ENCODE peak calls at places on chromosomes 1 and 21, in nine cellular contexts. One of them, this sample, is unnamed.
A peak's percentile ranks its signal among the peaks of the same experiment; 100 is the strongest.

GRCh38 chr1:186605762-186606350 is 74.4 kb downstream of the PTGS2 start:
- DNase-seq in GM10248: peak; percentile 32
- DNase-seq in effector memory CD8-positive, alpha-beta T cell: no peak
- DNase-seq in ureter: peak; percentile 52
- DNase-seq in A549: peak; percentile 73
- DNase-seq in HTR-8/SVneo: no peak
- DNase-seq in suprapubic skin: no peak
- DNase-seq in esophagus squamous epithelium: no peak
- DNase-seq in KG1: no peak
- DNase-seq in this sample: no peak

GRCh38 chr1:200128081-200128480 is 100.6 kb downstream of the NR5A2 start:
- DNase-seq in GM10248: no peak
- DNase-seq in esophagus squamous epithelium: no peak
- DNase-seq in HTR-8/SVneo: no peak
- DNase-seq in suprapubic skin: no peak
- DNase-seq in effector memory CD8-positive, alpha-beta T cell: no peak
- DNase-seq in A549: no peak
- DNase-seq in KG1: no peak
- DNase-seq in ureter: no peak
- DNase-seq in this sample: no peak

GRCh38 chr1:25486602-25487001 is 55.9 kb downstream of the MACO1 start:
- DNase-seq in KG1: no peak
- DNase-seq in A549: peak; percentile 24
- DNase-seq in suprapubic skin: no peak
- DNase-seq in HTR-8/SVneo: no peak
- DNase-seq in ureter: no peak
- DNase-seq in effector memory CD8-positive, alpha-beta T cell: no peak
- DNase-seq in esophagus squamous epithelium: no peak
- DNase-seq in GM10248: no peak
- DNase-seq in this sample: no peak

GRCh38 chr1:94299627-94300552 is 62.5 kb upstream of the ARHGAP29 start:
- DNase-seq in effector memory CD8-positive, alpha-beta T cell: no peak
- DNase-seq in A549: no peak
- DNase-seq in GM10248: no peak
- DNase-seq in HTR-8/SVneo: peak; percentile 32
- DNase-seq in ureter: no peak
- DNase-seq in KG1: no peak
- DNase-seq in suprapubic skin: no peak
- DNase-seq in esophagus squamous epithelium: no peak
- DNase-seq in this sample: no peak

GRCh38 chr1:209150114-209150513 is 433.4 kb upstream of the CAMK1G start:
- DNase-seq in GM10248: peak; percentile 20
- DNase-seq in suprapubic skin: no peak
- DNase-seq in A549: peak; percentile 24
- DNase-seq in effector memory CD8-positive, alpha-beta T cell: no peak
- DNase-seq in HTR-8/SVneo: peak; percentile 48
- DNase-seq in esophagus squamous epithelium: no peak
- DNase-seq in ureter: no peak
- DNase-seq in KG1: no peak
- DNase-seq in this sample: no peak

GRCh38 chr1:53878492-53879105 is 11.0 kb downstream of the YIPF1 start:
- DNase-seq in esophagus squamous epithelium: no peak
- DNase-seq in ureter: no peak
- DNase-seq in KG1: no peak
- DNase-seq in GM10248: peak; percentile 43
- DNase-seq in suprapubic skin: no peak
- DNase-seq in HTR-8/SVneo: no peak
- DNase-seq in A549: peak; percentile 59
- DNase-seq in effector memory CD8-positive, alpha-beta T cell: no peak
- DNase-seq in this sample: no peak

GRCh38 chr1:165327538-165327937 is 29.0 kb downstream of the LMX1A start:
- DNase-seq in A549: no peak
- DNase-seq in KG1: no peak
- DNase-seq in GM10248: no peak
- DNase-seq in HTR-8/SVneo: no peak
- DNase-seq in esophagus squamous epithelium: no peak
- DNase-seq in effector memory CD8-positive, alpha-beta T cell: no peak
- DNase-seq in suprapubic skin: no peak
- DNase-seq in ureter: no peak
- DNase-seq in this sample: no peak

GRCh38 chr1:119136401-119136800 is 4.1 kb downstream of the WARS2 start:
- DNase-seq in GM10248: no peak
- DNase-seq in A549: no peak
- DNase-seq in KG1: no peak
- DNase-seq in HTR-8/SVneo: no peak
- DNase-seq in effector memory CD8-positive, alpha-beta T cell: no peak
- DNase-seq in esophagus squamous epithelium: no peak
- DNase-seq in ureter: no peak
- DNase-seq in suprapubic skin: no peak
- DNase-seq in this sample: no peak

GRCh38 chr1:89918794-89919155 is 76.1 kb upstream of the ZNF326 start:
- DNase-seq in KG1: no peak
- DNase-seq in effector memory CD8-positive, alpha-beta T cell: no peak
- DNase-seq in GM10248: no peak
- DNase-seq in HTR-8/SVneo: no peak
- DNase-seq in suprapubic skin: no peak
- DNase-seq in esophagus squamous epithelium: no peak
- DNase-seq in ureter: no peak
- DNase-seq in A549: no peak
- DNase-seq in this sample: no peak

GRCh38 chr21:45414396-45415187 is 9.6 kb downstream of the COL18A1 start:
- DNase-seq in suprapubic skin: no peak
- DNase-seq in GM10248: no peak
- DNase-seq in HTR-8/SVneo: no peak
- DNase-seq in esophagus squamous epithelium: no peak
- DNase-seq in effector memory CD8-positive, alpha-beta T cell: no peak
- DNase-seq in A549: no peak
- DNase-seq in ureter: no peak
- DNase-seq in KG1: no peak
- DNase-seq in this sample: peak; percentile 41

GRCh38 chr1:161915051-161915503 is 108.6 kb downstream of the OLFML2B start:
- DNase-seq in A549: no peak
- DNase-seq in KG1: no peak
- DNase-seq in esophagus squamous epithelium: no peak
- DNase-seq in effector memory CD8-positive, alpha-beta T cell: no peak
- DNase-seq in GM10248: peak; percentile 55
- DNase-seq in HTR-8/SVneo: no peak
- DNase-seq in suprapubic skin: no peak
- DNase-seq in ureter: no peak
- DNase-seq in this sample: no peak

GRCh38 chr1:1988061-1988945 is 15.3 kb downstream of the CFAP74 start:
- DNase-seq in suprapubic skin: no peak
- DNase-seq in esophagus squamous epithelium: no peak
- DNase-seq in effector memory CD8-positive, alpha-beta T cell: no peak
- DNase-seq in A549: no peak
- DNase-seq in HTR-8/SVneo: no peak
- DNase-seq in KG1: no peak
- DNase-seq in ureter: no peak
- DNase-seq in GM10248: no peak
- DNase-seq in this sample: no peak

GRCh38 chr1:204468206-204468605 is 26.4 kb downstream of the PIK3C2B start:
- DNase-seq in effector memory CD8-positive, alpha-beta T cell: no peak
- DNase-seq in esophagus squamous epithelium: no peak
- DNase-seq in KG1: no peak
- DNase-seq in A549: no peak
- DNase-seq in GM10248: no peak
- DNase-seq in suprapubic skin: no peak
- DNase-seq in HTR-8/SVneo: no peak
- DNase-seq in ureter: no peak
- DNase-seq in this sample: no peak

GRCh38 chr1:159799446-159799985 is 2.6 kb upstream of the FCRL6 start:
- DNase-seq in suprapubic skin: no peak
- DNase-seq in esophagus squamous epithelium: no peak
- DNase-seq in effector memory CD8-positive, alpha-beta T cell: no peak
- DNase-seq in ureter: no peak
- DNase-seq in KG1: no peak
- DNase-seq in HTR-8/SVneo: no peak
- DNase-seq in A549: no peak
- DNase-seq in GM10248: no peak
- DNase-seq in this sample: no peak

GRCh38 chr21:37574751-37575150 is 208.2 kb downstream of the DYRK1A start:
- DNase-seq in esophagus squamous epithelium: no peak
- DNase-seq in ureter: no peak
- DNase-seq in HTR-8/SVneo: no peak
- DNase-seq in A549: no peak
- DNase-seq in suprapubic skin: no peak
- DNase-seq in KG1: no peak
- DNase-seq in GM10248: no peak
- DNase-seq in effector memory CD8-positive, alpha-beta T cell: no peak
- DNase-seq in this sample: no peak

GRCh38 chr21:43269461-43269860 is 100.7 kb downstream of the CRYAA start:
- DNase-seq in A549: no peak
- DNase-seq in GM10248: peak; percentile 66
- DNase-seq in esophagus squamous epithelium: no peak
- DNase-seq in effector memory CD8-positive, alpha-beta T cell: peak; percentile 36
- DNase-seq in ureter: no peak
- DNase-seq in HTR-8/SVneo: no peak
- DNase-seq in suprapubic skin: no peak
- DNase-seq in KG1: no peak
- DNase-seq in this sample: peak; percentile 47

GRCh38 chr1:24369199-24369598 is 44.4 kb downstream of the STPG1 start:
- DNase-seq in ureter: no peak
- DNase-seq in A549: no peak
- DNase-seq in suprapubic skin: no peak
- DNase-seq in esophagus squamous epithelium: no peak
- DNase-seq in effector memory CD8-positive, alpha-beta T cell: no peak
- DNase-seq in HTR-8/SVneo: no peak
- DNase-seq in GM10248: no peak
- DNase-seq in KG1: no peak
- DNase-seq in this sample: no peak